ENCODE peak calls at places on chromosome 1, in four cellular contexts. X, J, G and S are unnamed samples.

GRCh38 chr1:111251570-111251969 is 24.1 kb downstream of the CHI3L2 start:
- DNase-seq in X (no peak), J (no peak), G (no peak), S (no peak)

GRCh38 chr1:222950892-222951291 is 136.1 kb downstream of the DISP1 start:
- DNase-seq in X (no peak), J (peak; percentile 46), G (no peak), S (no peak)

GRCh38 chr1:109626682-109627408 is 7.2 kb downstream of the AMPD2 start:
- DNase-seq in X (no peak), J (no peak), G (no peak), S (no peak)

GRCh38 chr1:52727114-52727586 is 897 bp downstream of the ZYG11B start:
- DNase-seq in X (no peak), J (no peak), G (no peak), S (no peak)

GRCh38 chr1:110533230-110533629 is 14.3 kb upstream of the KCNA10 start:
- DNase-seq in X (no peak), J (no peak), G (no peak), S (no peak)

GRCh38 chr1:164611754-164612642 is 53.0 kb downstream of the PBX1 start:
- DNase-seq in X (peak; percentile 90), J (peak; percentile 75), G (peak; percentile 84), S (no peak)

GRCh38 chr1:74937176-74937575 is 197.0 kb upstream of the LHX8 start:
- DNase-seq in X (no peak), J (peak; percentile 10), G (no peak), S (no peak)

GRCh38 chr1:215583185-215583692 is 16.1 kb downstream of the KCTD3 start:
- DNase-seq in X (no peak), J (no peak), G (no peak), S (no peak)

GRCh38 chr1:184882649-184883303 is 91.5 kb downstream of the NIBAN1 start:
- DNase-seq in X (no peak), J (no peak), G (no peak), S (no peak)

GRCh38 chr1:84836145-84836544 is 56.9 kb downstream of the LPAR3 start:
- DNase-seq in X (no peak), J (no peak), G (peak; percentile 43), S (no peak)

GRCh38 chr1:22154626-22155025 is 11.7 kb upstream of the WNT4 start:
- DNase-seq in X (no peak), J (no peak), G (no peak), S (no peak)

GRCh38 chr1:224447251-224447650 is 12.7 kb upstream of the WDR26 start:
- DNase-seq in X (no peak), J (no peak), G (peak; percentile 27), S (peak; percentile 51)

GRCh38 chr1:151570819-151571218 is 30.7 kb downstream of the TUFT1 start:
- DNase-seq in X (no peak), J (no peak), G (no peak), S (no peak)

GRCh38 chr1:86866665-86867064 is 47.3 kb downstream of the SELENOF start:
- DNase-seq in X (no peak), J (no peak), G (peak; percentile 36), S (no peak)

GRCh38 chr1:236502972-236503639 is 20.7 kb upstream of the LGALS8 start:
- DNase-seq in X (peak; percentile 96), J (peak; percentile 14), G (peak; percentile 84), S (peak; percentile 76)

GRCh38 chr1:107964397-107965111 is 426 bp downstream of the VAV3 start:
- DNase-seq in X (no peak), J (no peak), G (no peak), S (peak; percentile 46)

GRCh38 chr1:25001125-25001915 is 71.2 kb upstream of the RUNX3 start:
- DNase-seq in X (no peak), J (no peak), G (no peak), S (no peak)

GRCh38 chr1:229221106-229222019 is 49.5 kb upstream of the RAB4A start:
- DNase-seq in X (peak; percentile 93), J (peak; percentile 90), G (peak; percentile 33), S (peak; percentile 52)